ENCODE peak calls at places on chromosomes 6 and 20, in six cellular contexts. R is cardiac fibroblast, S is GM12878, O is uterus, C is epithelial cell of prostate, Q is aorta. T is an unnamed sample.

GRCh38 chr6:83215131-83216047 is 22.2 kb downstream of the RWDD2A start:
- DNase-seq in R (peak), S (peak), O (peak), C (no peak), Q (peak), T (peak)

GRCh38 chr6:105164418-105164817 is 15.4 kb downstream of the POPDC3 start:
- DNase-seq in R (peak), S (no peak), O (no peak), C (peak), Q (no peak), T (no peak)

GRCh38 chr6:105591053-105591452 is 188.2 kb upstream of the PREP start:
- DNase-seq in R (peak), S (peak), O (no peak), C (peak), Q (no peak), T (no peak)

GRCh38 chr6:26204332-26205160 is 117.3 kb downstream of the HFE start:
- DNase-seq in R (peak), S (peak), O (peak), C (peak), Q (peak), T (peak)

GRCh38 chr6:166221040-166221439 is 53.4 kb upstream of the TBXT start:
- DNase-seq in R (no peak), S (no peak), O (no peak), C (no peak), Q (no peak), T (no peak)

GRCh38 chr20:560680-561079 is 17.1 kb upstream of the CSNK2A1 start:
- DNase-seq in R (no peak), S (no peak), O (no peak), C (no peak), Q (no peak), T (no peak)

GRCh38 chr20:34299925-34300806 is 3.0 kb downstream of the AHCY start:
- DNase-seq in R (peak), S (no peak), O (no peak), C (no peak), Q (no peak), T (no peak)

GRCh38 chr6:37940074-37940847 is 120.7 kb downstream of the ZFAND3 start:
- DNase-seq in R (peak), S (no peak), O (peak), C (no peak), Q (peak), T (no peak)

GRCh38 chr6:137389150-137389664 is 105.0 kb downstream of the OLIG3 start:
- DNase-seq in R (peak), S (peak), O (no peak), C (no peak), Q (no peak), T (no peak)

GRCh38 chr6:34990971-34991560 is 102.0 kb downstream of the ANKS1A start:
- DNase-seq in R (peak), S (no peak), O (no peak), C (no peak), Q (no peak), T (peak)

GRCh38 chr6:30154709-30155521 is 6.1 kb downstream of the TRIM10 start:
- DNase-seq in R (peak), S (no peak), O (no peak), C (peak), Q (no peak), T (peak)

GRCh38 chr6:34189806-34190503 is 44.1 kb upstream of the GRM4 start:
- DNase-seq in R (no peak), S (no peak), O (no peak), C (no peak), Q (peak), T (no peak)

GRCh38 chr6:116507324-116507723 is 4.1 kb upstream of the CALHM5 start:
- DNase-seq in R (peak), S (no peak), O (no peak), C (no peak), Q (no peak), T (no peak)

GRCh38 chr6:130885392-130886192 is 58.4 kb downstream of the SMLR1 start:
- DNase-seq in R (peak), S (peak), O (peak), C (peak), Q (peak), T (peak)

GRCh38 chr6:41371992-41372525 is 36.7 kb downstream of the NCR2 start:
- DNase-seq in R (peak), S (no peak), O (no peak), C (no peak), Q (no peak), T (peak)

GRCh38 chr6:123064038-123064437 is 68.0 kb downstream of the CLVS2 start:
- DNase-seq in R (peak), S (no peak), O (no peak), C (no peak), Q (no peak), T (no peak)

GRCh38 chr6:43128926-43129325 is 42.1 kb upstream of the SRF start:
- DNase-seq in R (no peak), S (no peak), O (no peak), C (no peak), Q (no peak), T (peak)

GRCh38 chr20:51563141-51563596 is 20.6 kb upstream of the NFATC2 start:
- DNase-seq in R (no peak), S (no peak), O (no peak), C (no peak), Q (no peak), T (no peak)

GRCh38 chr6:15063253-15063853 is 182.5 kb upstream of the JARID2 start:
- DNase-seq in R (peak), S (no peak), O (no peak), C (peak), Q (peak), T (no peak)

GRCh38 chr6:168490757-168491156 is 49.8 kb downstream of the SMOC2 start:
- DNase-seq in R (no peak), S (no peak), O (no peak), C (no peak), Q (no peak), T (no peak)

GRCh38 chr6:8651998-8652397 is 216.7 kb upstream of the SLC35B3 start:
- DNase-seq in R (no peak), S (no peak), O (no peak), C (no peak), Q (no peak), T (no peak)

GRCh38 chr6:129104131-129104530 is 221.2 kb downstream of the LAMA2 start:
- DNase-seq in R (peak), S (no peak), O (no peak), C (no peak), Q (no peak), T (peak)

GRCh38 chr20:58981564-58982364 is 708 bp downstream of the NELFCD start:
- DNase-seq in R (peak), S (no peak), O (no peak), C (no peak), Q (no peak), T (no peak)

GRCh38 chr6:90193359-90193758 is 103.3 kb downstream of the BACH2 start:
- DNase-seq in R (no peak), S (no peak), O (no peak), C (no peak), Q (no peak), T (no peak)

GRCh38 chr20:50788045-50788867 is 6.6 kb upstream of the BCAS4 start:
- DNase-seq in R (peak), S (no peak), O (peak), C (no peak), Q (no peak), T (peak)

GRCh38 chr6:19869464-19869863 is 32.3 kb downstream of the ID4 start:
- DNase-seq in R (no peak), S (no peak), O (no peak), C (no peak), Q (no peak), T (no peak)

GRCh38 chr6:2518029-2518428 is 232.7 kb downstream of the MYLK4 start:
- DNase-seq in R (no peak), S (no peak), O (no peak), C (no peak), Q (no peak), T (no peak)

GRCh38 chr20:46230811-46231282 is 77.5 kb downstream of the CDH22 start:
- DNase-seq in R (peak), S (no peak), O (no peak), C (no peak), Q (no peak), T (peak)

GRCh38 chr6:137271245-137272183 is 52.3 kb upstream of the IFNGR1 start:
- DNase-seq in R (peak), S (no peak), O (no peak), C (no peak), Q (no peak), T (peak)

GRCh38 chr20:17678295-17678694 is 3.7 kb downstream of the RRBP1 start:
- DNase-seq in R (no peak), S (no peak), O (no peak), C (no peak), Q (no peak), T (no peak)

GRCh38 chr20:14924433-14924832 is 587.0 kb upstream of the FLRT3 start:
- DNase-seq in R (no peak), S (no peak), O (no peak), C (no peak), Q (no peak), T (no peak)

GRCh38 chr20:62122659-62123449 is 579 bp downstream of the LSM14B start:
- DNase-seq in R (peak), S (no peak), O (peak), C (no peak), Q (peak), T (peak)

GRCh38 chr20:25676164-25676809 is 20.4 kb downstream of the ZNF337 start:
- DNase-seq in R (peak), S (no peak), O (no peak), C (peak), Q (no peak), T (peak)

T was measured in AG20443.